ENCODE peak calls at places on chromosomes 1 and 21, in five cellular contexts. E, M, N, V and K are unnamed samples.
A peak's percentile ranks its signal among the peaks of the same experiment; 100 is the strongest.

GRCh38 chr1:77560741-77561140 is 121.7 kb downstream of the ZZZ3 start:
- DNase-seq in E (no peak), M (no peak), N (no peak), V (no peak), K (no peak)

GRCh38 chr1:91751281-91751680 is 134.7 kb downstream of the TGFBR3 start:
- DNase-seq in E (peak; percentile 63), M (peak; percentile 90), N (no peak), V (no peak), K (no peak)

GRCh38 chr1:93522721-93523120 is 74.8 kb downstream of the FNBP1L start:
- DNase-seq in E (no peak), M (no peak), N (no peak), V (no peak), K (no peak)

GRCh38 chr1:210252621-210253041 is 20.0 kb downstream of the SERTAD4 start:
- DNase-seq in E (peak; percentile 30), M (peak; percentile 13), N (no peak), V (no peak), K (no peak)

GRCh38 chr1:53582211-53583020 is 123.2 kb downstream of the DMRTB1 start:
- DNase-seq in E (no peak), M (no peak), N (no peak), V (no peak), K (peak; percentile 73)

GRCh38 chr21:45264146-45264918 is 23.4 kb downstream of the POFUT2 start:
- DNase-seq in E (no peak), M (no peak), N (peak; percentile 81), V (peak; percentile 51), K (no peak)

GRCh38 chr1:100034465-100034864 is 64.7 kb downstream of the SLC35A3 start:
- DNase-seq in E (no peak), M (peak; percentile 57), N (no peak), V (no peak), K (no peak)

GRCh38 chr1:64006276-64007051 is 197.0 kb upstream of the UBE2U start:
- DNase-seq in E (no peak), M (peak; percentile 62), N (no peak), V (peak; percentile 73), K (peak; percentile 52)

GRCh38 chr1:114274621-114275317 is 121.1 kb upstream of the SYT6 start:
- DNase-seq in E (peak; percentile 13), M (no peak), N (no peak), V (no peak), K (no peak)

GRCh38 chr1:171913385-171913784 is 72.1 kb downstream of the DNM3 start:
- DNase-seq in E (peak; percentile 47), M (peak; percentile 59), N (no peak), V (no peak), K (peak; percentile 67)

GRCh38 chr1:2194898-2195673 is 514 bp upstream of the FAAP20 start:
- DNase-seq in E (peak; percentile 92), M (peak; percentile 91), N (no peak), V (peak; percentile 95), K (no peak)

GRCh38 chr1:19563336-19564097 is 78.2 kb upstream of the CAPZB start:
- DNase-seq in E (peak; percentile 85), M (peak; percentile 68), N (no peak), V (peak; percentile 76), K (no peak)

GRCh38 chr1:118333601-118334241 is 148.7 kb upstream of the SPAG17 start:
- DNase-seq in E (no peak), M (no peak), N (no peak), V (no peak), K (no peak)

GRCh38 chr1:145792484-145792883 is 31.4 kb downstream of the RNF115 start:
- DNase-seq in E (no peak), M (no peak), N (no peak), V (no peak), K (no peak)

GRCh38 chr1:164712131-164713031 is 153.4 kb downstream of the PBX1 start:
- DNase-seq in E (peak; percentile 54), M (peak; percentile 56), N (no peak), V (no peak), K (no peak)

GRCh38 chr1:153877112-153877511 is 45.7 kb downstream of the GATAD2B start:
- DNase-seq in E (no peak), M (no peak), N (no peak), V (no peak), K (no peak)

GRCh38 chr1:199780948-199781347 is 246.6 kb upstream of the NR5A2 start:
- DNase-seq in E (no peak), M (no peak), N (no peak), V (no peak), K (no peak)

GRCh38 chr1:234943801-234944402 is 184.7 kb downstream of the TOMM20 start:
- DNase-seq in E (no peak), M (no peak), N (no peak), V (peak; percentile 21), K (no peak)

GRCh38 chr1:215219372-215219771 is 136.8 kb downstream of the KCNK2 start:
- DNase-seq in E (no peak), M (no peak), N (no peak), V (no peak), K (no peak)

GRCh38 chr1:170700842-170701305 is 36.9 kb downstream of the PRRX1 start:
- DNase-seq in E (no peak), M (peak; percentile 53), N (no peak), V (no peak), K (no peak)

GRCh38 chr1:40930174-40930573 is 49.3 kb upstream of the CTPS1 start:
- DNase-seq in E (no peak), M (no peak), N (no peak), V (no peak), K (no peak)

GRCh38 chr1:186442651-186443114 is 18.2 kb downstream of the PDC start:
- DNase-seq in E (no peak), M (peak; percentile 67), N (no peak), V (no peak), K (no peak)

GRCh38 chr1:37561096-37561793 is 4.5 kb downstream of the DNALI1 start:
- DNase-seq in E (no peak), M (no peak), N (no peak), V (no peak), K (no peak)

GRCh38 chr1:226884116-226884515 is 13.7 kb downstream of the PSEN2 start:
- DNase-seq in E (no peak), M (no peak), N (no peak), V (no peak), K (no peak)

GRCh38 chr1:208988811-208989222 is 594.7 kb upstream of the CAMK1G start:
- DNase-seq in E (peak; percentile 31), M (peak; percentile 77), N (no peak), V (no peak), K (no peak)

GRCh38 chr1:222557148-222557547 is 9.2 kb upstream of the HHIPL2 start:
- DNase-seq in E (no peak), M (no peak), N (no peak), V (no peak), K (no peak)

GRCh38 chr1:28553229-28553930 is 495 bp downstream of the TRNAU1AP start:
- DNase-seq in E (no peak), M (peak; percentile 40), N (no peak), V (peak; percentile 65), K (no peak)

GRCh38 chr1:246210751-246211150 is 296.3 kb downstream of the SMYD3 start:
- DNase-seq in E (no peak), M (no peak), N (no peak), V (no peak), K (no peak)

GRCh38 chr1:941588-942383 is 17.3 kb downstream of the NOC2L start:
- DNase-seq in E (peak; percentile 67), M (peak; percentile 84), N (no peak), V (peak; percentile 85), K (no peak)

GRCh38 chr1:18290740-18291412 is 183.3 kb downstream of the IGSF21 start:
- DNase-seq in E (no peak), M (no peak), N (no peak), V (no peak), K (no peak)

GRCh38 chr1:3069491-3070303 is 694 bp downstream of the PRDM16 start:
- DNase-seq in E (peak; percentile 68), M (peak; percentile 62), N (no peak), V (peak; percentile 82), K (no peak)

GRCh38 chr1:232707142-232707541 is 77.2 kb upstream of the SIPA1L2 start:
- DNase-seq in E (no peak), M (no peak), N (no peak), V (no peak), K (no peak)

GRCh38 chr1:78645728-78646127 is 3.9 kb upstream of the IFI44 start:
- DNase-seq in E (peak; percentile 18), M (no peak), N (no peak), V (no peak), K (no peak)

GRCh38 chr1:48470506-48470905 is 1.5 kb downstream of the SPATA6 start:
- DNase-seq in E (peak; percentile 47), M (peak; percentile 62), N (no peak), V (peak; percentile 68), K (no peak)

GRCh38 chr1:46187106-46187869 is 10.9 kb downstream of the POMGNT1 start:
- DNase-seq in E (no peak), M (no peak), N (no peak), V (no peak), K (no peak)

GRCh38 chr1:156703741-156704140 is 1.6 kb downstream of the CRABP2 start:
- DNase-seq in E (no peak), M (no peak), N (no peak), V (no peak), K (no peak)
- H3K4me3 ChIP-seq in E (no peak overlapping the region), M (no peak overlapping the region), N (peak overlapping the region; percentile 11), V (no peak overlapping the region), K (peak overlapping the region; percentile 54)

GRCh38 chr1:84830136-84830535 is 62.9 kb downstream of the LPAR3 start:
- DNase-seq in E (no peak), M (no peak), N (no peak), V (no peak), K (no peak)
- H3K4me3 ChIP-seq in E (no peak overlapping the region), M (no peak overlapping the region), N (no peak overlapping the region), V (no peak overlapping the region), K (no peak overlapping the region)

DNA sequence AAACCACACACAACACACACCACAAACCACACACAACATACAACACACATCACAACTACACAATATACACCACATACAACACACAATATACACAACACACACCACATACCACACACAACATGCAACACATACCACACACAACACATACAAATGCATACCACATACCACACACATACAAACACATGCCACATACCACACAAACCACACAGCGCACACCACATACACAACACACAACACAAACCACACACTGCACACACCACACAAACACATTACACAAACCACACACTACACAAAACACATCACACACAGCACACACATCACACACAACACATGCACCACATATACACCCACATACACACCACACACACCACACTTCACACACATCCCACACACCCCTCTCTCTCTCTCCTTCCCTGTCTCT is 108.4 kb downstream of the ETS2 start:
- DNase-seq in E (no peak), M (no peak), N (peak; percentile 81), V (no peak), K (no peak)
- H3K4me3 ChIP-seq in E (no peak overlapping the region), M (no peak overlapping the region), N (no peak overlapping the region), V (no peak overlapping the region), K (no peak overlapping the region)

DNA sequence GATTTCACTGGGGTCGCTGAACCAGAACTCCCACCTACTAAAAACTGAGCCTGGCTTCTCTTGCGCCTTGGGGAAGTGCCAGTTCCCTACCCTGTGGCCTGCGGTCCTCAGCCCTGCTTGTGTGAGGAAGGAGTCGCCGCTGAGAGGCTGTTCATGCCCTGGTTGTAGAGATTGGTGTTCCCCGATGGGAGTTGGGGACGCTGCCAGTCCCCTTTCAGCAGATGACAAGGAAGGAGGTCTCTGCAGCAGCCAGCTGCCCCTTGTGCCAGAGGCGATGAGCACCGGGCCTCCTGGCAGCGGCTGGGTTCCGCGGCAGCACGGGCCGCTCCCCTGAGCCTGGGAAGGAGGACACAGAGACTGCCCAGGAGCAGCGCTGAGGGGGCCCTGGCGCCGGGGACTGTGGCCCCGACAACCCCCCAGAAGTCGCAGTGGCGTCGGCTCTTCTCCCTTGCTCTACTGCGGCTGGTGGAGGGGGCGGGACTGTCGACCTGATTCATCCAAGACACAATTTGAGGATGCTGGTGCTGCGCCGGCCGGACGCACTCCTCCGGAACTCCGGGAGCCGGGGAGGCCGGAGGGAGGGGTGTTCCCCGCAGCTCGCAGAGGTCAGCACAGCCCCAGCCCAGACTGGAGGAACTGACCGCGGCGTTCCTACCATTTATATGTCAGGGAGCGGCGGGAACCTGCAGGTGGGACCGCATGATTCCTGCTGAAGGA is 12.0 kb upstream of the ADORA3 start:
- DNase-seq in E (peak; percentile 87), M (peak; percentile 51), N (no peak), V (peak; percentile 87), K (no peak)
- H3K4me3 ChIP-seq in E (peak overlapping the region; percentile 55), M (peak overlapping the region; percentile 42), N (peak overlapping the region; percentile 45), V (peak overlapping the region; percentile 37), K (peak overlapping the region; percentile 45)